ENCODE peak calls at places on chromosomes 16 and 17, in five cellular contexts. Z is Peyer's patch, U is endodermal cell, J is MCF 10A, Y is GM12878. K is an unnamed sample.

GRCh38 chr17:77400445-77400870 is 259.7 kb downstream of the SEC14L1 start:
- DNase-seq in Z (peak; percentile 76), U (peak; percentile 90), J (no peak), Y (no peak), K (peak; percentile 82)

GRCh38 chr16:1712791-1713261 is 6.8 kb downstream of the MAPK8IP3 start:
- DNase-seq in Z (peak; percentile 29), U (no peak), J (no peak), Y (no peak), K (no peak)

GRCh38 chr17:73437826-73438225 is 126.0 kb upstream of the CDC42EP4 start:
- DNase-seq in Z (no peak), U (no peak), J (no peak), Y (no peak), K (no peak)

GRCh38 chr17:50620237-50620636 is 14.4 kb upstream of the ABCC3 start:
- DNase-seq in Z (no peak), U (no peak), J (no peak), Y (no peak), K (no peak)

GRCh38 chr17:4485676-4486646 is 12.7 kb upstream of the SPNS2 start:
- DNase-seq in Z (peak; percentile 65), U (peak; percentile 49), J (no peak), Y (no peak), K (no peak)

GRCh38 chr17:63136381-63137012 is 170.5 kb downstream of the TANC2 start:
- DNase-seq in Z (no peak), U (peak; percentile 47), J (no peak), Y (no peak), K (no peak)

GRCh38 chr17:11302395-11302932 is 61.5 kb downstream of the SHISA6 start:
- DNase-seq in Z (no peak), U (no peak), J (no peak), Y (no peak), K (no peak)

GRCh38 chr17:18250708-18251107 is 7.8 kb downstream of the FLII start:
- DNase-seq in Z (no peak), U (no peak), J (no peak), Y (no peak), K (no peak)

GRCh38 chr16:10947211-10947787 is 2.9 kb downstream of the CLEC16A start:
- DNase-seq in Z (no peak), U (peak; percentile 60), J (no peak), Y (no peak), K (no peak)

GRCh38 chr16:57801098-57801855 is 1.0 kb downstream of the KIFC3 start:
- DNase-seq in Z (no peak), U (peak; percentile 79), J (peak; percentile 65), Y (no peak), K (no peak)

GRCh38 chr17:17985555-17985954 is 12.9 kb downstream of the DRC3 start:
- DNase-seq in Z (no peak), U (no peak), J (no peak), Y (no peak), K (no peak)

GRCh38 chr17:39461911-39462641 is 790 bp downstream of the CDK12 start:
- DNase-seq in Z (peak; percentile 17), U (peak; percentile 89), J (no peak), Y (peak; percentile 32), K (peak; percentile 77)

GRCh38 chr17:69812240-69812837 is 262.7 kb upstream of the KCNJ16 start:
- DNase-seq in Z (no peak), U (no peak), J (peak; percentile 85), Y (no peak), K (no peak)

GRCh38 chr17:50954641-50955121 is 88.5 kb upstream of the TOB1 start:
- DNase-seq in Z (no peak), U (no peak), J (no peak), Y (no peak), K (no peak)

GRCh38 chr16:75193730-75194444 is 13.1 kb downstream of the CTRB2 start:
- DNase-seq in Z (no peak), U (peak; percentile 23), J (no peak), Y (no peak), K (no peak)

GRCh38 chr17:70137451-70138230 is 31.7 kb upstream of the KCNJ2 start:
- DNase-seq in Z (no peak), U (peak; percentile 60), J (peak; percentile 96), Y (peak; percentile 70), K (peak; percentile 75)

GRCh38 chr16:61946019-61946418 is 90.2 kb downstream of the CDH8 start:
- DNase-seq in Z (no peak), U (no peak), J (no peak), Y (no peak), K (no peak)

GRCh38 chr16:54588026-54588425 is 301.4 kb upstream of the IRX3 start:
- DNase-seq in Z (no peak), U (no peak), J (no peak), Y (no peak), K (no peak)

GRCh38 chr16:2795714-2796143 is 2.5 kb upstream of the PRSS41 start:
- DNase-seq in Z (no peak), U (peak; percentile 29), J (no peak), Y (no peak), K (no peak)

GRCh38 chr16:82157836-82158235 is 12.2 kb downstream of the MPHOSPH6 start:
- DNase-seq in Z (no peak), U (no peak), J (no peak), Y (no peak), K (no peak)

GRCh38 chr16:73228649-73229048 is 180.7 kb upstream of the ZFHX3 start:
- DNase-seq in Z (no peak), U (no peak), J (no peak), Y (no peak), K (no peak)

GRCh38 chr17:83019376-83019775 is 60.0 kb upstream of the METRNL start:
- DNase-seq in Z (no peak), U (peak; percentile 33), J (no peak), Y (no peak), K (no peak)

GRCh38 chr16:2514333-2515179 is 804 bp downstream of the ATP6V0C start:
- DNase-seq in Z (peak; percentile 60), U (peak; percentile 66), J (no peak), Y (no peak), K (no peak)

GRCh38 chr17:39158623-39159022 is 7.2 kb upstream of the PLXDC1 start:
- DNase-seq in Z (no peak), U (no peak), J (no peak), Y (no peak), K (no peak)

GRCh38 chr16:2386990-2387389 is 42.3 kb upstream of the CCNF start:
- DNase-seq in Z (no peak), U (peak; percentile 80), J (no peak), Y (no peak), K (no peak)

GRCh38 chr17:3738562-3739295 is 15.0 kb downstream of the HASPIN start:
- DNase-seq in Z (peak; percentile 66), U (peak; percentile 85), J (peak; percentile 58), Y (no peak), K (no peak)

GRCh38 chr16:53100131-53100748 is 45.4 kb downstream of the CHD9 start:
- DNase-seq in Z (no peak), U (no peak), J (no peak), Y (no peak), K (no peak)

DNA sequence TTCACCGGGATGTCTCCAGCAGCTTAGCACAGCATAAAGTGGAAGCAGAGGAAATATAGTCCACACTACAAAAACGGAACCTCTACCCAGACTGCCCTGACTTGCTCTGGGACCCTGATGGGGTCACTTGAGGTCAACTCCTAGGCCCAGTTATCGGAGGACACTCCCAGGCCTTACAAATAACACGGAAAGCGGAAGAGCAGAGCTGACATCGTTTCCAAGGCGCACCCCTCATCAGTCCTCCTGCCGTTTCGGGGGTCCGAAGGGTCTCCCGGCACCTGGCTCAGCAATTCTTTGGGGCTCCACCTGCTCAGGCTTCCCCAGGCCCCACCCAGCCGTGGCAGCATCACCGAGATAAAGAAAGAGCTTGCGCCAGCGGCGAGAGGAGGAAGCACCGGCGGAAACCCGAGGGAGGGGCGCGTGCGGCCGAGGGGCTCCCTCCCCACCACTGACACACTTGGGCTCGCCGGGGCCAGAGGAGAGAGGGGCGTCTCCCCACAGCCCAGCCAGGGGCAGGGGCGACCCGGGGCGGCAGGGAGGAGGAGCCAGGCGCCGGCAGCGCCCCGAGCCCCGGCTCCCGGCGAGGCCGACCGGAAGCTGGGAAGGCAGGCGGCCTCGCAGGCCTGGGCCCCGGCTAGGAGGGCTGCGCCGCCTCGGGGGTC is 727 bp downstream of the CORO7 start:
- DNase-seq in Z (peak; percentile 74), U (peak; percentile 76), J (peak; percentile 27), Y (no peak), K (no peak)
- TF ChIP-seq CTCF in Z (peak; percentile 35), U (no peak), J (no peak), Y (no peak), K (no peak)

GRCh38 chr16:29862383-29862883 is 593 bp downstream of the CDIPT start:
- DNase-seq in Z (peak; percentile 20), U (no peak), J (peak; percentile 33), Y (no peak), K (no peak)
- TF ChIP-seq CTCF in Z (peak; percentile 28), U (no peak), J (no peak), Y (no peak), K (peak; percentile 3)

GRCh38 chr17:2412561-2413021 is 11.7 kb upstream of the MNT start:
- DNase-seq in Z (no peak), U (peak; percentile 83), J (no peak), Y (no peak), K (no peak)

GRCh38 chr17:2406903-2407790 is 6.3 kb upstream of the MNT start:
- DNase-seq in Z (no peak), U (peak; percentile 45), J (peak; percentile 86), Y (no peak), K (no peak)

GRCh38 chr17:2414665-2415064 is 13.8 kb upstream of the MNT start:
- DNase-seq in Z (no peak), U (no peak), J (no peak), Y (no peak), K (no peak)

GRCh38 chr17:2415081-2415480 is 14.2 kb upstream of the MNT start:
- DNase-seq in Z (no peak), U (no peak), J (no peak), Y (no peak), K (no peak)

GRCh38 chr17:2410951-2411350 is 10.1 kb upstream of the MNT start:
- DNase-seq in Z (no peak), U (no peak), J (no peak), Y (no peak), K (no peak)
- TF ChIP-seq CTCF in Z (no peak), U (no peak), J (no peak), Y (no peak), K (no peak)

GRCh38 chr16:89065445-89065795 is 28.2 kb upstream of the ACSF3 start:
- DNase-seq in Z (peak; percentile 64), U (no peak), J (no peak), Y (no peak), K (no peak)

GRCh38 chr16:89064606-89065444 is 28.8 kb upstream of the ACSF3 start:
- DNase-seq in Z (peak; percentile 72), U (no peak), J (no peak), Y (no peak), K (no peak)

GRCh38 chr16:89063768-89064320 is 29.8 kb upstream of the ACSF3 start:
- DNase-seq in Z (peak; percentile 22), U (no peak), J (no peak), Y (no peak), K (no peak)

GRCh38 chr16:89067677-89068076 is 26.0 kb upstream of the ACSF3 start:
- DNase-seq in Z (peak; percentile 43), U (no peak), J (peak; percentile 28), Y (no peak), K (no peak)

DNA sequence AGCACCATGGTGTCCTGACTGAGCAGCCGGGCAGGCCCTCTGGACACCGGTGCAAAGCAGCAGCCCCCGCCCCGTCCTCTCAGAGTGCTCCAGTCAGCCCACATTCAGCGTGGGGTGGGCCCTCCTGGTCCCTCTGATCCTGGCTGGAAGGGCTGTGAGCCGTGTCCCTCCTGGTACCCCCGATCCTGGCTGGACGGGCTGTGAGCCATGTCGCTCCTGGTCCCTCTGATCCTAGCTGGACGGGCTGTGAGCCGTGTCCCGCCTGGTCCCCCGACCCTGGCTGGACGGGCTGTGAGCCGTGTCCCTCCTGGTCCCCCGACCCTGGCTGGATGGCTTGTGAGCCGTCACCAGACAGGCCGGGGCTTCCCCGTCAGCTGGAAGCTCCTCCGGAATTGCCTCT is 26.9 kb upstream of the ACSF3 start:
- DNase-seq in Z (no peak), U (no peak), J (no peak), Y (no peak), K (no peak)
- TF ChIP-seq CTCF in Z (no peak), U (no peak), J (no peak), Y (no peak), K (no peak)

K was measured in GM20000.